ENCODE peak calls at places on chromosome 1, in nine cellular contexts. P, Z, W, I, C, U, E, J and Y are unnamed samples.

GRCh38 chr1:168341576-168341975 is 60.9 kb downstream of the TBX19 start:
- DNase-seq in U (peak), E (no peak), P (no peak), W (no peak), J (no peak), C (no peak), Z (peak), I (peak), Y (no peak)

GRCh38 chr1:15459771-15460719 is 3.5 kb downstream of the CELA2A start:
- DNase-seq in C (peak), W (no peak), I (no peak), J (no peak), Z (no peak), E (no peak), P (no peak), U (peak), Y (no peak)

GRCh38 chr1:79235221-79236002 is 228.9 kb upstream of the ADGRL4 start:
- DNase-seq in E (no peak), P (no peak), I (no peak), Z (peak), J (no peak), W (no peak), C (no peak), U (peak), Y (no peak)

GRCh38 chr1:236179634-236180033 is 37.3 kb downstream of the GPR137B start:
- DNase-seq in P (no peak), Z (no peak), I (no peak), W (no peak), U (no peak), C (no peak), J (no peak), E (no peak), Y (no peak)

GRCh38 chr1:55931272-55931940 is 648.0 kb downstream of the PLPP3 start:
- DNase-seq in J (no peak), I (peak), Z (no peak), C (no peak), P (no peak), U (peak), W (peak), E (no peak), Y (no peak)

GRCh38 chr1:56137829-56138505 is 441.4 kb downstream of the PLPP3 start:
- DNase-seq in U (peak), I (peak), E (no peak), Z (peak), J (no peak), W (no peak), P (no peak), C (no peak), Y (no peak)

GRCh38 chr1:34829250-34829649 is 30.3 kb downstream of the SMIM12 start:
- DNase-seq in I (no peak), E (no peak), U (no peak), P (peak), W (no peak), Z (peak), J (no peak), C (no peak), Y (no peak)

GRCh38 chr1:3454811-3455618 is 550 bp downstream of the ARHGEF16 start:
- DNase-seq in E (peak), W (peak), J (no peak), I (no peak), U (no peak), P (peak), C (peak), Z (no peak), Y (no peak)

GRCh38 chr1:59697138-59697811 is 117.5 kb upstream of the HOOK1 start:
- DNase-seq in J (no peak), W (no peak), P (no peak), I (no peak), E (peak), U (no peak), C (no peak), Z (no peak), Y (no peak)

GRCh38 chr1:229221106-229222019 is 49.5 kb upstream of the RAB4A start:
- DNase-seq in J (no peak), I (peak), P (peak), Z (peak), W (peak), E (no peak), U (peak), C (peak), Y (no peak)

GRCh38 chr1:160665330-160666078 is 18.7 kb upstream of the SLAMF1 start:
- DNase-seq in Z (peak), E (no peak), I (no peak), U (no peak), W (peak), J (no peak), C (no peak), P (no peak), Y (no peak)

GRCh38 chr1:23237516-23237915 is 20.2 kb upstream of the HTR1D start:
- DNase-seq in J (no peak), Z (no peak), C (no peak), W (no peak), I (no peak), P (no peak), U (no peak), E (no peak), Y (no peak)

GRCh38 chr1:8409107-8409506 is 91.2 kb downstream of the SLC45A1 start:
- DNase-seq in Z (peak), J (no peak), U (peak), W (peak), I (peak), C (no peak), P (no peak), E (no peak), Y (no peak)

GRCh38 chr1:26112407-26112775 is 767 bp downstream of the PDIK1L start:
- DNase-seq in W (no peak), E (no peak), P (no peak), J (no peak), I (no peak), U (no peak), Z (no peak), C (no peak), Y (no peak)

GRCh38 chr1:41626616-41627375 is 142.3 kb upstream of the EDN2 start:
- DNase-seq in E (no peak), I (peak), P (no peak), Z (peak), C (no peak), W (no peak), U (peak), J (no peak), Y (no peak)

GRCh38 chr1:174800951-174801350 is 198.8 kb upstream of the CACYBP start:
- DNase-seq in C (no peak), E (no peak), I (no peak), P (no peak), J (no peak), Z (no peak), U (no peak), W (no peak), Y (no peak)

GRCh38 chr1:39755965-39756659 is 15.0 kb downstream of the OXCT2 start:
- DNase-seq in C (no peak), U (no peak), E (no peak), I (no peak), Z (no peak), P (no peak), W (no peak), J (no peak), Y (no peak)

GRCh38 chr1:31095985-31096384 is 30.5 kb upstream of the PUM1 start:
- DNase-seq in J (no peak), E (no peak), U (no peak), P (no peak), Z (no peak), C (no peak), W (no peak), I (no peak), Y (no peak)

GRCh38 chr1:240387036-240387435 is 224.9 kb downstream of the GREM2 start:
- DNase-seq in E (no peak), C (no peak), U (no peak), P (no peak), J (no peak), Z (no peak), I (no peak), W (no peak), Y (no peak)

GRCh38 chr1:173213665-173214064 is 6.5 kb upstream of the TNFSF4 start:
- DNase-seq in C (no peak), Z (no peak), J (no peak), I (no peak), E (no peak), W (no peak), P (no peak), U (no peak), Y (no peak)
- TF ChIP-seq CTCF in C (no peak), Z (no peak), J (no peak), I (no peak), E (no peak), W (no peak), P (no peak), U (no peak), Y (no peak)

DNA sequence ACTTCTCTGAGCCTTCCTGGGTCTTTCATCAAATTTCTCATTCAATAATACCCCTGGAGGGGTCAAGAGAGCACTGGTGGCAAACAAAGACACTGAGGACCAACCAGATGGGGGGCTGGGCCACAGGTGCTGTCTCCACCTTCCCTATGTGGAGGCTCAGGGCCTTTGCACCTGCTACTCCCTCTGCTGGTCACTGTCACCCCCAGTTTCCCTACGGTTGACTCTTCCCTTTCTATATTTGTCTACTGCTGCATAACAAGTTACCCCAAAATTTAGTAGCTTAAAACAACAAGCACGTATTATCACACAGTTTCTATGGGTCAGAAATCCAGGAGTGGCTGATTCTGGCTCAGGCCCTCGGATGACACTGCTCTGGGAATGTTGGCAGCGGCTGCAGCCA is 138.8 kb upstream of the RUNX3 start:
- DNase-seq in U (no peak), J (no peak), W (no peak), I (no peak), E (no peak), P (no peak), Z (no peak), C (no peak), Y (no peak)
- TF ChIP-seq CTCF in U (no peak), J (peak), W (no peak), I (no peak), E (no peak), P (peak), Z (no peak), C (no peak), Y (no peak)

GRCh38 chr1:155307247-155307740 is 1.4 kb upstream of the FDPS start:
- DNase-seq in E (no peak), I (peak), P (no peak), U (peak), C (no peak), W (no peak), J (no peak), Z (peak), Y (no peak)
- TF ChIP-seq CTCF in E (no peak), I (peak), P (peak), U (peak), C (peak), W (no peak), J (peak), Z (peak), Y (peak)

GRCh38 chr1:202957733-202958543 is at the start of gene ADIPOR1:
- DNase-seq in Z (peak), C (peak), P (peak), W (peak), I (peak), U (peak), J (peak), E (peak), Y (peak)
- TF ChIP-seq CTCF in Z (no peak), C (no peak), P (no peak), W (no peak), I (peak), U (no peak), J (no peak), E (no peak), Y (no peak)

GRCh38 chr1:150002217-150002616 is 8.3 kb downstream of the OTUD7B start:
- DNase-seq in I (no peak), E (no peak), P (no peak), C (no peak), U (no peak), W (no peak), Z (no peak), J (no peak), Y (no peak)

GRCh38 chr1:149993764-149994163 is 16.8 kb downstream of the OTUD7B start:
- DNase-seq in J (no peak), E (no peak), W (no peak), I (no peak), C (no peak), Z (no peak), U (peak), P (no peak), Y (no peak)

GRCh38 chr1:149995927-149996326 is 14.6 kb downstream of the OTUD7B start:
- DNase-seq in P (no peak), J (peak), E (no peak), W (no peak), Z (peak), I (peak), U (peak), C (no peak), Y (no peak)

GRCh38 chr1:150001415-150001814 is 9.1 kb downstream of the OTUD7B start:
- DNase-seq in W (no peak), E (no peak), C (no peak), Z (no peak), P (no peak), U (no peak), I (no peak), J (no peak), Y (no peak)

GRCh38 chr1:149997585-149998262 is 12.8 kb downstream of the OTUD7B start:
- DNase-seq in P (no peak), E (no peak), Z (no peak), J (peak), W (peak), U (no peak), I (no peak), C (no peak), Y (no peak)
- TF ChIP-seq CTCF in P (no peak), E (no peak), Z (no peak), J (no peak), W (no peak), U (no peak), I (no peak), C (no peak), Y (no peak)

GRCh38 chr1:57741521-57741920 is 317.7 kb upstream of the DAB1 start:
- DNase-seq in I (no peak), W (no peak), Z (no peak), C (no peak), P (no peak), U (no peak), E (no peak), J (peak), Y (no peak)
- TF ChIP-seq CTCF in I (no peak), W (no peak), Z (no peak), C (no peak), P (no peak), U (no peak), E (no peak), J (no peak), Y (no peak)

DNA sequence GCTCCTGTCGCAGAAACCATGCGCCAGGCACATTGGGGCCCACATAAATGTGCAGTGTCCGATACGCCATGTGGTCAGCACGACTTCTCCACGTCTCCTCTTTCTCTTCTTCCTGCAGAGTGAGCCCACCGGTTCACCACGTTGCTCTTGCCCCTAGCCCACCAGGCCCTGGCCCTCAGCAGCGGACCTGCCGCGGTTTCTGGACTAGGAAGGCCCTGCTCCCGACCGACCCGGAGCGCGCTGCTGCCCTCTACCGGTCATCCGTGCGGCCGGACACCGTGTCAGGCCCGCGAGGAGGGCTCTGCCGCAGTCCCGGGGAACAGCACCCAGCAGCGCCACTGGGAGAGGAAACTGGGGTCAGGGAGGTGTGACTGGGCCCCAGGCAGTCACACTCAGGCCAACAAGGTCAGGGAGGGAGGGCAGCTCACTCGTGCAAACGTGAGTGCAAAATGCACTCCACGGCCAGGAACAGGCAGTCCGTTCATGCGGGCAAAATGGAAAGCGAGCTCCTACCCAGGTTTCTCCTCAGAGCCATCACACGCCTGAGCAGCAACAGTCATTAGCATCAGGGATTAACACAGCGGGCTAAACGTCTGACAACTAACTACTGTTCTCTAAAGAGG is 13.7 kb downstream of the TLR5 start:
- DNase-seq in P (peak), J (peak), C (peak), E (peak), Z (peak), I (peak), W (peak), U (peak), Y (peak)
- TF ChIP-seq CTCF in P (peak), J (peak), C (peak), E (peak), Z (peak), I (peak), W (peak), U (peak), Y (peak)

DNA sequence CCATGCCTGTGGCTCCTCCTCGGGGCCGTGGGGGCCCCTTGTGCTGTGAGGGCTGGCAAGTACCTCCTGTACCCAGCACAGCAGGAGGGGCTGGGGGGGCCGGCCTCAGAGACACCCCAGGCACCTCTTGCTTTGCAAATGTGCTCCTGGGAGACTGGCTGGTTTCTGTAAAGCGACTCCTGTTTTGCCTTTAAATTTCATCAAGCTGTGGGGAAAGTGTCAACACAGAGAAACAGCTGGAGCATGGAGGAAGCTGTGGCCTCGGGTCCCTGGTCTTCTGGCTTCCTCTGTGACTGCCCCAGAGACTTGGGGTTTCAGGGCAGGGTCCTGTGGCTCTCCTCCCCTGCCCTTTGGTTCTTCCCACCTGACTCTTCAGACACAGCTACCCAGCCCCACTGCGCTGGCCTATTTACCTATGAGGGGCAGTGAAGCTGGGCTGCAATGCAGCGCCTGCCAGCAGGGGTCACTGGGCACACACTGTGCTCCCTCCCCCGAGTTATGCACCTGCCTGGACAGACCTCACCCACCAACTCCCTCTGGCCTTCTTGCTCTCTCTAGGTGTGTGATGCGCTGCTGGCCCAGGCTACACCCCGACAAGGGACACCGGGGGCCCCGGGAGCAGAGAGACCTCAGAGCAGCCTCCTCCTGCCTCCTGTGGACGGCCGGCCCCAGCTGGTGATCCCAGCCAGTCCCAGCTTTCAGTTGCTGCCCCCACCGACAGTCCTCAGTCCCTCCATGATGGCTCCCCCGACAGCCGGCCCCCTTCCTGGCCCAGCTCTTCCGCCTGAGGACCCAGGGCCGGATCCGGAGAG is 17.6 kb upstream of the PEX10 start:
- DNase-seq in Z (peak), P (no peak), C (no peak), U (peak), W (peak), I (no peak), J (no peak), E (no peak), Y (no peak)
- TF ChIP-seq CTCF in Z (peak), P (peak), C (peak), U (peak), W (no peak), I (peak), J (peak), E (no peak), Y (peak)